ENCODE peak calls at places on chromosomes 6 and 20, in six cellular contexts. E is GM20000; T is NB4; J is CD14-positive monocyte; O is pancreas; L is stimulated activated CD4-positive, alpha-beta T cell treated with anti-CD3 and anti-CD28 coated beads, Interleukin-12 subunit alpha, Interleukin-12 subunit beta, amount 100 ng/mL, for 4 hours. P is an unnamed sample.

GRCh38 chr6:168125429-168126001 is 46.5 kb upstream of the FRMD1 start:
- DNase-seq in J (no peak), T (no peak), O (no peak), E (no peak), L (no peak), P (no peak)

GRCh38 chr6:89138173-89138572 is 7.7 kb upstream of the PM20D2 start:
- DNase-seq in O (no peak), L (no peak), T (no peak), E (no peak), J (no peak), P (no peak)

GRCh38 chr20:1322511-1323245 is 6.3 kb downstream of the SDCBP2 start:
- DNase-seq in J (peak; percentile 81), L (no peak), E (no peak), T (no peak), O (no peak), P (peak; percentile 99)

GRCh38 chr20:59835057-59835447 is 98.4 kb downstream of the SYCP2 start:
- DNase-seq in T (no peak), J (no peak), L (no peak), O (no peak), E (no peak), P (no peak)

GRCh38 chr20:56316051-56316450 is 42.7 kb upstream of the FAM210B start:
- DNase-seq in E (no peak), L (no peak), T (no peak), O (no peak), J (no peak), P (no peak)

GRCh38 chr20:59645316-59645715 is 41.0 kb downstream of the PHACTR3 start:
- DNase-seq in O (no peak), E (no peak), J (no peak), T (no peak), L (no peak), P (no peak)

GRCh38 chr20:6492396-6493055 is 275.0 kb upstream of the BMP2 start:
- DNase-seq in J (no peak), L (no peak), O (no peak), E (no peak), T (peak; percentile 85), P (peak; percentile 64)

GRCh38 chr6:2035046-2035445 is 210.4 kb downstream of the GMDS start:
- DNase-seq in T (no peak), E (no peak), J (no peak), L (no peak), O (peak; percentile 36), P (no peak)

GRCh38 chr6:144590540-144590939 is 305.4 kb downstream of the UTRN start:
- DNase-seq in E (no peak), J (no peak), T (peak; percentile 39), O (no peak), L (no peak), P (no peak)

GRCh38 chr6:29666826-29667130 is 9.9 kb downstream of the MOG start:
- DNase-seq in J (no peak), O (no peak), T (no peak), E (no peak), L (no peak), P (no peak)

GRCh38 chr6:1576711-1577110 is 33.0 kb upstream of the FOXC1 start:
- DNase-seq in T (no peak), L (no peak), O (no peak), E (no peak), J (no peak), P (no peak)

GRCh38 chr20:31894980-31895675 is 24.7 kb downstream of the TTLL9 start:
- DNase-seq in T (peak; percentile 95), L (no peak), O (no peak), J (peak; percentile 62), E (peak; percentile 85), P (peak; percentile 22)

GRCh38 chr6:116847234-116847633 is 18.4 kb upstream of the GPRC6A start:
- DNase-seq in T (peak; percentile 55), O (no peak), E (peak; percentile 12), J (no peak), L (no peak), P (peak; percentile 68)

GRCh38 chr6:167350322-167350721 is 25.4 kb downstream of the TTLL2 start:
- DNase-seq in E (no peak), J (no peak), L (no peak), T (no peak), O (no peak), P (no peak)

GRCh38 chr6:135537782-135538301 is 40.3 kb upstream of the AHI1 start:
- DNase-seq in E (no peak), T (no peak), J (no peak), O (no peak), L (no peak), P (peak; percentile 93)

GRCh38 chr6:144307880-144308279 is 22.7 kb downstream of the UTRN start:
- DNase-seq in E (no peak), O (no peak), T (no peak), J (no peak), L (no peak), P (no peak)

GRCh38 chr6:54992789-54993188 is 146.2 kb downstream of the FAM83B start:
- DNase-seq in O (no peak), J (no peak), T (peak; percentile 32), E (no peak), L (no peak), P (no peak)

GRCh38 chr6:151475653-151476523 is 17.9 kb upstream of the CCDC170 start:
- DNase-seq in L (no peak), E (peak; percentile 53), O (peak; percentile 25), J (no peak), T (peak; percentile 66), P (peak; percentile 39)

GRCh38 chr6:144758602-144759001 is 473.5 kb downstream of the UTRN start:
- DNase-seq in J (no peak), O (no peak), T (no peak), L (no peak), E (no peak), P (peak; percentile 37)

GRCh38 chr20:35447082-35447789 is 8.2 kb upstream of the CEP250 start:
- DNase-seq in L (peak; percentile 92), O (peak; percentile 87), T (peak; percentile 88), E (peak; percentile 82), J (peak; percentile 59), P (peak; percentile 77)

GRCh38 chr6:70811788-70812187 is 144.1 kb downstream of the SMAP1 start:
- DNase-seq in E (no peak), O (no peak), J (no peak), L (no peak), T (no peak), P (peak; percentile 43)

GRCh38 chr6:165762876-165763275 is 99.8 kb upstream of the PDE10A start:
- DNase-seq in E (no peak), J (no peak), O (no peak), L (no peak), T (no peak), P (no peak)

GRCh38 chr6:41605649-41606048 is 32.6 kb upstream of the MDFI start:
- DNase-seq in E (no peak), T (no peak), J (no peak), O (no peak), L (no peak), P (no peak)

GRCh38 chr6:105759946-105760345 is 326.2 kb upstream of the PRDM1 start:
- DNase-seq in J (no peak), T (no peak), O (no peak), L (no peak), E (no peak), P (peak; percentile 69)

GRCh38 chr20:19094959-19095541 is 117.4 kb upstream of the SLC24A3 start:
- DNase-seq in J (no peak), T (no peak), O (no peak), L (no peak), E (no peak), P (no peak)

GRCh38 chr6:95091823-95092436 is 485.4 kb upstream of the MANEA start:
- DNase-seq in L (no peak), O (no peak), T (peak; percentile 59), E (peak; percentile 18), J (no peak), P (peak; percentile 87)

GRCh38 chr6:160002882-160003281 is 34.0 kb downstream of the IGF2R start:
- DNase-seq in E (no peak), L (no peak), T (no peak), J (no peak), O (no peak), P (no peak)

GRCh38 chr6:122049341-122049740 is 350.1 kb upstream of the HSF2 start:
- DNase-seq in O (no peak), J (no peak), T (no peak), L (no peak), E (no peak), P (peak; percentile 46)

GRCh38 chr6:111381126-111381525 is 101.9 kb downstream of the REV3L start:
- DNase-seq in J (no peak), L (no peak), E (no peak), T (no peak), O (no peak), P (peak; percentile 20)

GRCh38 chr6:164315376-164315775 is 900.9 kb downstream of the QKI start:
- DNase-seq in T (no peak), O (no peak), J (no peak), L (no peak), E (no peak), P (no peak)

GRCh38 chr20:6616421-6616820 is 151.1 kb upstream of the BMP2 start:
- DNase-seq in E (no peak), O (no peak), L (no peak), T (no peak), J (no peak), P (no peak)

GRCh38 chr6:6951355-6951754 is 156.4 kb upstream of the RREB1 start:
- DNase-seq in O (no peak), T (no peak), L (no peak), J (no peak), E (no peak), P (no peak)

GRCh38 chr6:1526689-1527088 is 83.0 kb upstream of the FOXC1 start:
- DNase-seq in O (no peak), T (no peak), E (no peak), J (no peak), L (no peak), P (no peak)

GRCh38 chr6:112883095-112883494 is 536.0 kb downstream of the RFPL4B start:
- DNase-seq in L (no peak), J (no peak), T (no peak), E (no peak), O (no peak), P (peak; percentile 55)

GRCh38 chr20:63052571-63053429 is 46.0 kb upstream of the BHLHE23 start:
- DNase-seq in O (no peak), L (no peak), E (no peak), T (no peak), J (no peak), P (no peak)

GRCh38 chr6:14212020-14212419 is 94.4 kb downstream of the CD83 start:
- DNase-seq in E (no peak), O (no peak), L (no peak), T (no peak), J (no peak), P (no peak)

GRCh38 chr6:44000164-44000842 is 126.9 kb downstream of the MRPL14 start:
- DNase-seq in E (peak; percentile 82), J (peak; percentile 93), O (no peak), T (peak; percentile 73), L (no peak), P (peak; percentile 32)

GRCh38 chr20:32325706-32326506 is 32.2 kb upstream of the ASXL1 start:
- DNase-seq in O (no peak), T (no peak), J (no peak), L (no peak), E (no peak), P (peak; percentile 61)

GRCh38 chr6:84422380-84422968 is 195.0 kb upstream of the CEP162 start:
- DNase-seq in O (peak; percentile 18), E (peak; percentile 28), J (no peak), T (peak; percentile 59), L (no peak), P (peak; percentile 30)

P was measured in fibroblast of lung.